ENCODE peak calls at places on chromosomes 5 and 9, in nine cellular contexts. One of them, this sample, is unnamed. For H3K4me1, H3K27me3 and H3K36me3, the result is how much of the 10 kb centered on the place peaks cover.

GRCh38 chr5:134142806-134143205 is 28.3 kb downstream of the TCF7 start:
- DNase-seq in fibroblast of lung: no peak
- DNase-seq in SK-N-SH: no peak
- DNase-seq in psoas muscle: no peak
- DNase-seq in CD8-positive, alpha-beta T cell: no peak
- DNase-seq in left ventricle myocardium inferior: no peak
- DNase-seq in right atrium auricular region: peak
- DNase-seq in gastrocnemius medialis: no peak
- DNase-seq in lower lobe of right lung: peak
- DNase-seq in this sample: no peak

GRCh38 chr9:4262735-4263141 is 37.1 kb downstream of the GLIS3 start:
- DNase-seq in SK-N-SH: no peak
- DNase-seq in CD8-positive, alpha-beta T cell: no peak
- DNase-seq in left ventricle myocardium inferior: no peak
- DNase-seq in lower lobe of right lung: no peak
- DNase-seq in gastrocnemius medialis: no peak
- DNase-seq in fibroblast of lung: peak
- DNase-seq in right atrium auricular region: no peak
- DNase-seq in psoas muscle: no peak
- DNase-seq in this sample: no peak

GRCh38 chr9:20255052-20255451 is 367.2 kb downstream of the MLLT3 start:
- DNase-seq in CD8-positive, alpha-beta T cell: no peak
- DNase-seq in lower lobe of right lung: no peak
- DNase-seq in SK-N-SH: peak
- DNase-seq in left ventricle myocardium inferior: no peak
- DNase-seq in fibroblast of lung: no peak
- DNase-seq in gastrocnemius medialis: no peak
- DNase-seq in right atrium auricular region: no peak
- DNase-seq in psoas muscle: no peak
- DNase-seq in this sample: no peak

GRCh38 chr5:91282210-91282609 is 100.9 kb downstream of the ARRDC3 start:
- DNase-seq in right atrium auricular region: no peak
- DNase-seq in fibroblast of lung: no peak
- DNase-seq in psoas muscle: no peak
- DNase-seq in left ventricle myocardium inferior: no peak
- DNase-seq in gastrocnemius medialis: no peak
- DNase-seq in SK-N-SH: no peak
- DNase-seq in lower lobe of right lung: no peak
- DNase-seq in CD8-positive, alpha-beta T cell: no peak
- DNase-seq in this sample: no peak

GRCh38 chr9:92328225-92328624 is 2.5 kb downstream of the CENPP start:
- DNase-seq in gastrocnemius medialis: no peak
- DNase-seq in SK-N-SH: peak
- DNase-seq in left ventricle myocardium inferior: no peak
- DNase-seq in lower lobe of right lung: no peak
- DNase-seq in right atrium auricular region: no peak
- DNase-seq in CD8-positive, alpha-beta T cell: no peak
- DNase-seq in psoas muscle: no peak
- DNase-seq in fibroblast of lung: peak
- DNase-seq in this sample: no peak

GRCh38 chr5:179731791-179732411 is 721 bp upstream of the MAML1 start:
- DNase-seq in left ventricle myocardium inferior: peak
- DNase-seq in right atrium auricular region: peak
- DNase-seq in CD8-positive, alpha-beta T cell: no peak
- DNase-seq in gastrocnemius medialis: no peak
- DNase-seq in fibroblast of lung: peak
- DNase-seq in lower lobe of right lung: peak
- DNase-seq in psoas muscle: peak
- DNase-seq in SK-N-SH: no peak
- DNase-seq in this sample: no peak

GRCh38 chr9:37979844-37980243 is 75.9 kb upstream of the SLC25A51 start:
- DNase-seq in gastrocnemius medialis: no peak
- DNase-seq in CD8-positive, alpha-beta T cell: no peak
- DNase-seq in left ventricle myocardium inferior: no peak
- DNase-seq in psoas muscle: no peak
- DNase-seq in lower lobe of right lung: no peak
- DNase-seq in fibroblast of lung: no peak
- DNase-seq in SK-N-SH: no peak
- DNase-seq in right atrium auricular region: no peak
- DNase-seq in this sample: no peak

GRCh38 chr9:113129466-113129865 is 21.3 kb upstream of the SLC31A2 start:
- DNase-seq in CD8-positive, alpha-beta T cell: no peak
- DNase-seq in gastrocnemius medialis: no peak
- DNase-seq in right atrium auricular region: no peak
- DNase-seq in SK-N-SH: no peak
- DNase-seq in psoas muscle: no peak
- DNase-seq in left ventricle myocardium inferior: no peak
- DNase-seq in fibroblast of lung: no peak
- DNase-seq in lower lobe of right lung: no peak
- DNase-seq in this sample: no peak

GRCh38 chr9:83940590-83941303 is 19.5 kb upstream of the KIF27 start:
- DNase-seq in CD8-positive, alpha-beta T cell: no peak
- DNase-seq in psoas muscle: no peak
- DNase-seq in left ventricle myocardium inferior: no peak
- DNase-seq in right atrium auricular region: no peak
- DNase-seq in SK-N-SH: no peak
- DNase-seq in lower lobe of right lung: no peak
- DNase-seq in gastrocnemius medialis: no peak
- DNase-seq in fibroblast of lung: no peak
- DNase-seq in this sample: no peak

GRCh38 chr5:76422742-76423141 is 19.7 kb downstream of the IQGAP2 start:
- DNase-seq in left ventricle myocardium inferior: no peak
- DNase-seq in gastrocnemius medialis: no peak
- DNase-seq in fibroblast of lung: no peak
- DNase-seq in SK-N-SH: no peak
- DNase-seq in CD8-positive, alpha-beta T cell: no peak
- DNase-seq in right atrium auricular region: no peak
- DNase-seq in psoas muscle: no peak
- DNase-seq in lower lobe of right lung: no peak
- DNase-seq in this sample: no peak

GRCh38 chr5:591746-592145 is 20.4 kb upstream of the CEP72 start:
- DNase-seq in gastrocnemius medialis: no peak
- DNase-seq in psoas muscle: no peak
- DNase-seq in lower lobe of right lung: no peak
- DNase-seq in left ventricle myocardium inferior: no peak
- DNase-seq in SK-N-SH: no peak
- DNase-seq in fibroblast of lung: no peak
- DNase-seq in CD8-positive, alpha-beta T cell: no peak
- DNase-seq in right atrium auricular region: no peak
- DNase-seq in this sample: peak

GRCh38 chr5:75049581-75050274 is 2.6 kb downstream of the GCNT4 start:
- DNase-seq in right atrium auricular region: no peak
- DNase-seq in left ventricle myocardium inferior: peak
- DNase-seq in fibroblast of lung: peak
- DNase-seq in gastrocnemius medialis: no peak
- DNase-seq in psoas muscle: no peak
- DNase-seq in SK-N-SH: peak
- DNase-seq in lower lobe of right lung: peak
- DNase-seq in CD8-positive, alpha-beta T cell: peak
- DNase-seq in this sample: peak

GRCh38 chr9:132590318-132591182 is 8.1 kb downstream of the BARHL1 start:
- DNase-seq in SK-N-SH: peak
- DNase-seq in right atrium auricular region: no peak
- DNase-seq in psoas muscle: no peak
- DNase-seq in CD8-positive, alpha-beta T cell: no peak
- DNase-seq in fibroblast of lung: no peak
- DNase-seq in left ventricle myocardium inferior: no peak
- DNase-seq in lower lobe of right lung: no peak
- DNase-seq in gastrocnemius medialis: no peak
- DNase-seq in this sample: no peak

GRCh38 chr5:1808466-1808865 is 7.3 kb downstream of the NDUFS6 start:
- DNase-seq in psoas muscle: no peak
- DNase-seq in CD8-positive, alpha-beta T cell: no peak
- DNase-seq in left ventricle myocardium inferior: no peak
- DNase-seq in SK-N-SH: no peak
- DNase-seq in fibroblast of lung: peak
- DNase-seq in lower lobe of right lung: no peak
- DNase-seq in right atrium auricular region: no peak
- DNase-seq in gastrocnemius medialis: no peak
- DNase-seq in this sample: no peak

GRCh38 chr9:33130501-33130900 is 36.6 kb downstream of the B4GALT1 start:
- DNase-seq in left ventricle myocardium inferior: no peak
- DNase-seq in lower lobe of right lung: no peak
- DNase-seq in psoas muscle: no peak
- DNase-seq in gastrocnemius medialis: no peak
- DNase-seq in SK-N-SH: no peak
- DNase-seq in right atrium auricular region: no peak
- DNase-seq in CD8-positive, alpha-beta T cell: no peak
- DNase-seq in fibroblast of lung: peak
- DNase-seq in this sample: no peak
- H3K4me1 ChIP-seq in left ventricle myocardium inferior: half or more
- H3K4me1 ChIP-seq in lower lobe of right lung: half or more
- H3K4me1 ChIP-seq in psoas muscle: under half
- H3K4me1 ChIP-seq in gastrocnemius medialis: under half
- H3K4me1 ChIP-seq in SK-N-SH: under half
- H3K4me1 ChIP-seq in right atrium auricular region: under half
- H3K4me1 ChIP-seq in CD8-positive, alpha-beta T cell: under half
- H3K4me1 ChIP-seq in fibroblast of lung: under half
- H3K4me1 ChIP-seq in this sample: under half

DNA sequence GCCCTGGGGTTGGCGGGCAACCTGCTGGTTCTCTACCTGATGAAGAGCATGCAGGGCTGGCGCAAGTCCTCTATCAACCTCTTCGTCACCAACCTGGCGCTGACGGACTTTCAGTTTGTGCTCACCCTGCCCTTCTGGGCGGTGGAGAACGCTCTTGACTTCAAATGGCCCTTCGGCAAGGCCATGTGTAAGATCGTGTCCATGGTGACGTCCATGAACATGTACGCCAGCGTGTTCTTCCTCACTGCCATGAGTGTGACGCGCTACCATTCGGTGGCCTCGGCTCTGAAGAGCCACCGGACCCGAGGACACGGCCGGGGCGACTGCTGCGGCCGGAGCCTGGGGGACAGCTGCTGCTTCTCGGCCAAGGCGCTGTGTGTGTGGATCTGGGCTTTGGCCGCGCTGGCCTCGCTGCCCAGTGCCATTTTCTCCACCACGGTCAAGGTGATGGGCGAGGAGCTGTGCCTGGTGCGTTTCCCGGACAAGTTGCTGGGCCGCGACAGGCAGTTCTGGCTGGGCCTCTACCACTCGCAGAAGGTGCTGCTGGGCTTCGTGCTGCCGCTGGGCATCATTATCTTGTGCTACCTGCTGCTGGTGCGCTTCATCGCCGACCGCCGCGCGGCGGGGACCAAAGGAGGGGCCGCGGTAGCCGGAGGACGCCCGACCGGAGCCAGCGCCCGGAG is 972 bp downstream of the RXFP3 start:
- DNase-seq in CD8-positive, alpha-beta T cell: no peak
- DNase-seq in lower lobe of right lung: no peak
- DNase-seq in SK-N-SH: peak
- DNase-seq in left ventricle myocardium inferior: no peak
- DNase-seq in psoas muscle: no peak
- DNase-seq in fibroblast of lung: peak
- DNase-seq in right atrium auricular region: no peak
- DNase-seq in gastrocnemius medialis: no peak
- DNase-seq in this sample: no peak
- H3K27me3 ChIP-seq in CD8-positive, alpha-beta T cell: under half
- H3K27me3 ChIP-seq in lower lobe of right lung: half or more
- H3K27me3 ChIP-seq in SK-N-SH: half or more
- H3K27me3 ChIP-seq in left ventricle myocardium inferior: half or more
- H3K27me3 ChIP-seq in psoas muscle: under half
- H3K27me3 ChIP-seq in fibroblast of lung: under half
- H3K27me3 ChIP-seq in right atrium auricular region: under half
- H3K27me3 ChIP-seq in gastrocnemius medialis: under half
- H3K27me3 ChIP-seq in this sample: under half

DNA sequence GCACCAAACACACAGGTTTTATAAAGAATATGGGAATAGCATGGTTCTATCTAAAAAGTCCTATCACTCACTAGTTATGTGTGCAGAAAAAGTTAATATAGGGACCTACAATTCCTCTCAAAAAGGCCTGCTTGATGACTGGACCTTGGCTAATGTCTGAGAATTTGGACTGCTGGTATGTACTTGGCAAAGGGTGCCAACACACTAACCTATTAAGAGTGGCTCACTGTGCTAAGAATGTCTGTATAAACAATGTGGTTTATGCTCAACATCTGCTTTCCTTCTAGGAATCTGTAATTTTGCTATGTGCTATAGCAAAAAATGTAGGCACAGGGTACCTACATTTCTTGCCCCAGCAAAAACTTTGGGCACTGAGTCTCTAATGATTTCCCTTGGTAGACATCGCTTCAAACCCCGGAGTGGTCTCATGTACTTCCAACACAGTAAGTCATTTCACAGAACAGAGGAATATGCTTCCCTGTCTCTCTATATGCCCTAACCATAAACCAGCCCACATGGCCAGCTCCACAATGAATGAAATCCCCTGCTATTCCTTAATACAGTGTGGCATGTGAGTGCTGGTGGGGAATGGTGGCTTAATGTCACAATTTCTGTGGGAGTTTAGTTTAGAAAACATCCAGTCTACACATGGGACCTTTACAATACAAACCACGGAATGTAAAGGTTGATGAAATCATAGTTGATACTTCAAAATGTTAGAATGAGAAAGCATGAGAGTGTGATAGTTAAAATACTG is 101.7 kb downstream of the UBAP2 start:
- DNase-seq in right atrium auricular region: no peak
- DNase-seq in lower lobe of right lung: no peak
- DNase-seq in fibroblast of lung: peak
- DNase-seq in SK-N-SH: no peak
- DNase-seq in psoas muscle: no peak
- DNase-seq in CD8-positive, alpha-beta T cell: no peak
- DNase-seq in left ventricle myocardium inferior: no peak
- DNase-seq in gastrocnemius medialis: no peak
- DNase-seq in this sample: no peak
- H3K36me3 ChIP-seq in right atrium auricular region: under half
- H3K36me3 ChIP-seq in lower lobe of right lung: half or more
- H3K36me3 ChIP-seq in fibroblast of lung: under half
- H3K36me3 ChIP-seq in SK-N-SH: under half
- H3K36me3 ChIP-seq in psoas muscle: half or more
- H3K36me3 ChIP-seq in CD8-positive, alpha-beta T cell: under half
- H3K36me3 ChIP-seq in left ventricle myocardium inferior: under half
- H3K36me3 ChIP-seq in gastrocnemius medialis: under half
- H3K36me3 ChIP-seq in this sample: under half

GRCh38 chr9:34996905-34997279 is 7.3 kb downstream of the DNAJB5 start:
- DNase-seq in lower lobe of right lung: no peak
- DNase-seq in right atrium auricular region: peak
- DNase-seq in left ventricle myocardium inferior: no peak
- DNase-seq in SK-N-SH: no peak
- DNase-seq in gastrocnemius medialis: no peak
- DNase-seq in psoas muscle: no peak
- DNase-seq in fibroblast of lung: no peak
- DNase-seq in CD8-positive, alpha-beta T cell: no peak
- DNase-seq in this sample: peak

GRCh38 chr9:34993502-34994428 is 4.2 kb downstream of the DNAJB5 start:
- DNase-seq in right atrium auricular region: peak
- DNase-seq in CD8-positive, alpha-beta T cell: no peak
- DNase-seq in gastrocnemius medialis: peak
- DNase-seq in psoas muscle: peak
- DNase-seq in SK-N-SH: peak
- DNase-seq in left ventricle myocardium inferior: peak
- DNase-seq in lower lobe of right lung: no peak
- DNase-seq in fibroblast of lung: peak
- DNase-seq in this sample: no peak

GRCh38 chr9:34996181-34996904 is 6.8 kb downstream of the DNAJB5 start:
- DNase-seq in right atrium auricular region: peak
- DNase-seq in left ventricle myocardium inferior: no peak
- DNase-seq in SK-N-SH: peak
- DNase-seq in psoas muscle: no peak
- DNase-seq in CD8-positive, alpha-beta T cell: no peak
- DNase-seq in fibroblast of lung: no peak
- DNase-seq in gastrocnemius medialis: no peak
- DNase-seq in lower lobe of right lung: no peak
- DNase-seq in this sample: no peak

GRCh38 chr9:34994429-34995287 is 5.1 kb downstream of the DNAJB5 start:
- DNase-seq in CD8-positive, alpha-beta T cell: no peak
- DNase-seq in right atrium auricular region: peak
- DNase-seq in psoas muscle: no peak
- DNase-seq in SK-N-SH: peak
- DNase-seq in left ventricle myocardium inferior: no peak
- DNase-seq in fibroblast of lung: peak
- DNase-seq in lower lobe of right lung: no peak
- DNase-seq in gastrocnemius medialis: peak
- DNase-seq in this sample: no peak

GRCh38 chr9:34995288-34996060 is 5.9 kb downstream of the DNAJB5 start:
- DNase-seq in lower lobe of right lung: no peak
- DNase-seq in fibroblast of lung: peak
- DNase-seq in gastrocnemius medialis: peak
- DNase-seq in psoas muscle: peak
- DNase-seq in left ventricle myocardium inferior: no peak
- DNase-seq in SK-N-SH: no peak
- DNase-seq in CD8-positive, alpha-beta T cell: no peak
- DNase-seq in right atrium auricular region: peak
- DNase-seq in this sample: no peak
- H3K4me1 ChIP-seq in lower lobe of right lung: under half
- H3K4me1 ChIP-seq in fibroblast of lung: under half
- H3K4me1 ChIP-seq in gastrocnemius medialis: under half
- H3K4me1 ChIP-seq in psoas muscle: under half
- H3K4me1 ChIP-seq in left ventricle myocardium inferior: half or more
- H3K4me1 ChIP-seq in SK-N-SH: under half
- H3K4me1 ChIP-seq in CD8-positive, alpha-beta T cell: under half
- H3K4me1 ChIP-seq in right atrium auricular region: under half
- H3K4me1 ChIP-seq in this sample: under half